ENCODE peak calls at places on chromosomes 4 and X, in ten cellular contexts. One of them, this sample, is unnamed.

GRCh38 chrX:72052415-72053090 is 79.2 kb downstream of the RTL5 start:
- DNase-seq in neural crest cell: no peak
- DNase-seq in activated naive CD4-positive, alpha-beta T cell treated with anti-CD3 and anti-CD28 coated beads, Interleukin-2, amount 10 ng/mL, durations not matched to agents 7 days and 5 days: no peak
- DNase-seq in activated CD8-positive, alpha-beta memory T cell treated with anti-CD3 and anti-CD28 coated beads, Interleukin-2, amount 50 U/mL, for 48 hours: no peak
- DNase-seq in astrocyte of the spinal cord: peak
- DNase-seq in GM12865: no peak
- DNase-seq in kidney tubule cell: peak
- DNase-seq in AG09319: no peak
- DNase-seq in left lung: no peak
- DNase-seq in stimulated activated naive CD8-positive, alpha-beta T cell treated with anti-CD3 and anti-CD28 coated beads, Interleukin-15, Interleukin-2, amounts not matched to agents 100 U/mL and 50 U/mL, for 24 hours: no peak
- DNase-seq in this sample: no peak

GRCh38 chrX:106932492-106932923 is 12.3 kb downstream of the CLDN2 start:
- DNase-seq in neural crest cell: no peak
- DNase-seq in activated naive CD4-positive, alpha-beta T cell treated with anti-CD3 and anti-CD28 coated beads, Interleukin-2, amount 10 ng/mL, durations not matched to agents 7 days and 5 days: no peak
- DNase-seq in activated CD8-positive, alpha-beta memory T cell treated with anti-CD3 and anti-CD28 coated beads, Interleukin-2, amount 50 U/mL, for 48 hours: no peak
- DNase-seq in astrocyte of the spinal cord: no peak
- DNase-seq in GM12865: no peak
- DNase-seq in kidney tubule cell: peak
- DNase-seq in AG09319: no peak
- DNase-seq in left lung: no peak
- DNase-seq in stimulated activated naive CD8-positive, alpha-beta T cell treated with anti-CD3 and anti-CD28 coated beads, Interleukin-15, Interleukin-2, amounts not matched to agents 100 U/mL and 50 U/mL, for 24 hours: no peak
- DNase-seq in this sample: no peak

GRCh38 chrX:139831689-139832456 is 101.0 kb downstream of the ATP11C start:
- DNase-seq in neural crest cell: no peak
- DNase-seq in activated naive CD4-positive, alpha-beta T cell treated with anti-CD3 and anti-CD28 coated beads, Interleukin-2, amount 10 ng/mL, durations not matched to agents 7 days and 5 days: no peak
- DNase-seq in activated CD8-positive, alpha-beta memory T cell treated with anti-CD3 and anti-CD28 coated beads, Interleukin-2, amount 50 U/mL, for 48 hours: no peak
- DNase-seq in astrocyte of the spinal cord: peak
- DNase-seq in GM12865: peak
- DNase-seq in kidney tubule cell: peak
- DNase-seq in AG09319: peak
- DNase-seq in left lung: no peak
- DNase-seq in stimulated activated naive CD8-positive, alpha-beta T cell treated with anti-CD3 and anti-CD28 coated beads, Interleukin-15, Interleukin-2, amounts not matched to agents 100 U/mL and 50 U/mL, for 24 hours: no peak
- DNase-seq in this sample: no peak

GRCh38 chrX:74535211-74535621 is 79.2 kb downstream of the RLIM start:
- DNase-seq in neural crest cell: no peak
- DNase-seq in activated naive CD4-positive, alpha-beta T cell treated with anti-CD3 and anti-CD28 coated beads, Interleukin-2, amount 10 ng/mL, durations not matched to agents 7 days and 5 days: no peak
- DNase-seq in activated CD8-positive, alpha-beta memory T cell treated with anti-CD3 and anti-CD28 coated beads, Interleukin-2, amount 50 U/mL, for 48 hours: no peak
- DNase-seq in astrocyte of the spinal cord: peak
- DNase-seq in GM12865: peak
- DNase-seq in kidney tubule cell: peak
- DNase-seq in AG09319: peak
- DNase-seq in left lung: no peak
- DNase-seq in stimulated activated naive CD8-positive, alpha-beta T cell treated with anti-CD3 and anti-CD28 coated beads, Interleukin-15, Interleukin-2, amounts not matched to agents 100 U/mL and 50 U/mL, for 24 hours: no peak
- DNase-seq in this sample: no peak

GRCh38 chrX:72351606-72352338 is 46.1 kb upstream of the CITED1 start:
- DNase-seq in neural crest cell: no peak
- DNase-seq in activated naive CD4-positive, alpha-beta T cell treated with anti-CD3 and anti-CD28 coated beads, Interleukin-2, amount 10 ng/mL, durations not matched to agents 7 days and 5 days: no peak
- DNase-seq in activated CD8-positive, alpha-beta memory T cell treated with anti-CD3 and anti-CD28 coated beads, Interleukin-2, amount 50 U/mL, for 48 hours: no peak
- DNase-seq in astrocyte of the spinal cord: peak
- DNase-seq in GM12865: no peak
- DNase-seq in kidney tubule cell: no peak
- DNase-seq in AG09319: peak
- DNase-seq in left lung: no peak
- DNase-seq in stimulated activated naive CD8-positive, alpha-beta T cell treated with anti-CD3 and anti-CD28 coated beads, Interleukin-15, Interleukin-2, amounts not matched to agents 100 U/mL and 50 U/mL, for 24 hours: no peak
- DNase-seq in this sample: no peak

GRCh38 chrX:2507904-2508630 is 7.3 kb upstream of the DHRSX start:
- DNase-seq in neural crest cell: no peak
- DNase-seq in activated naive CD4-positive, alpha-beta T cell treated with anti-CD3 and anti-CD28 coated beads, Interleukin-2, amount 10 ng/mL, durations not matched to agents 7 days and 5 days: no peak
- DNase-seq in activated CD8-positive, alpha-beta memory T cell treated with anti-CD3 and anti-CD28 coated beads, Interleukin-2, amount 50 U/mL, for 48 hours: no peak
- DNase-seq in astrocyte of the spinal cord: no peak
- DNase-seq in GM12865: no peak
- DNase-seq in kidney tubule cell: no peak
- DNase-seq in AG09319: no peak
- DNase-seq in left lung: peak
- DNase-seq in stimulated activated naive CD8-positive, alpha-beta T cell treated with anti-CD3 and anti-CD28 coated beads, Interleukin-15, Interleukin-2, amounts not matched to agents 100 U/mL and 50 U/mL, for 24 hours: no peak
- DNase-seq in this sample: no peak

GRCh38 chr4:118270492-118270891 is 82.3 kb downstream of the PRSS12 start:
- DNase-seq in neural crest cell: no peak
- DNase-seq in activated naive CD4-positive, alpha-beta T cell treated with anti-CD3 and anti-CD28 coated beads, Interleukin-2, amount 10 ng/mL, durations not matched to agents 7 days and 5 days: no peak
- DNase-seq in activated CD8-positive, alpha-beta memory T cell treated with anti-CD3 and anti-CD28 coated beads, Interleukin-2, amount 50 U/mL, for 48 hours: no peak
- DNase-seq in astrocyte of the spinal cord: peak
- DNase-seq in GM12865: peak
- DNase-seq in kidney tubule cell: peak
- DNase-seq in AG09319: no peak
- DNase-seq in left lung: no peak
- DNase-seq in stimulated activated naive CD8-positive, alpha-beta T cell treated with anti-CD3 and anti-CD28 coated beads, Interleukin-15, Interleukin-2, amounts not matched to agents 100 U/mL and 50 U/mL, for 24 hours: no peak
- DNase-seq in this sample: no peak

GRCh38 chr4:128871948-128872347 is 62.4 kb downstream of the JADE1 start:
- DNase-seq in neural crest cell: no peak
- DNase-seq in activated naive CD4-positive, alpha-beta T cell treated with anti-CD3 and anti-CD28 coated beads, Interleukin-2, amount 10 ng/mL, durations not matched to agents 7 days and 5 days: no peak
- DNase-seq in activated CD8-positive, alpha-beta memory T cell treated with anti-CD3 and anti-CD28 coated beads, Interleukin-2, amount 50 U/mL, for 48 hours: no peak
- DNase-seq in astrocyte of the spinal cord: peak
- DNase-seq in GM12865: no peak
- DNase-seq in kidney tubule cell: no peak
- DNase-seq in AG09319: peak
- DNase-seq in left lung: no peak
- DNase-seq in stimulated activated naive CD8-positive, alpha-beta T cell treated with anti-CD3 and anti-CD28 coated beads, Interleukin-15, Interleukin-2, amounts not matched to agents 100 U/mL and 50 U/mL, for 24 hours: no peak
- DNase-seq in this sample: no peak

GRCh38 chrX:25941087-25941486 is 197.1 kb upstream of the MAGEB18 start:
- DNase-seq in neural crest cell: no peak
- DNase-seq in activated naive CD4-positive, alpha-beta T cell treated with anti-CD3 and anti-CD28 coated beads, Interleukin-2, amount 10 ng/mL, durations not matched to agents 7 days and 5 days: no peak
- DNase-seq in activated CD8-positive, alpha-beta memory T cell treated with anti-CD3 and anti-CD28 coated beads, Interleukin-2, amount 50 U/mL, for 48 hours: no peak
- DNase-seq in astrocyte of the spinal cord: peak
- DNase-seq in GM12865: no peak
- DNase-seq in kidney tubule cell: peak
- DNase-seq in AG09319: no peak
- DNase-seq in left lung: no peak
- DNase-seq in stimulated activated naive CD8-positive, alpha-beta T cell treated with anti-CD3 and anti-CD28 coated beads, Interleukin-15, Interleukin-2, amounts not matched to agents 100 U/mL and 50 U/mL, for 24 hours: no peak
- DNase-seq in this sample: no peak

GRCh38 chr4:6217716-6218381 is 17.5 kb upstream of the JAKMIP1 start:
- DNase-seq in neural crest cell: no peak
- DNase-seq in activated naive CD4-positive, alpha-beta T cell treated with anti-CD3 and anti-CD28 coated beads, Interleukin-2, amount 10 ng/mL, durations not matched to agents 7 days and 5 days: no peak
- DNase-seq in activated CD8-positive, alpha-beta memory T cell treated with anti-CD3 and anti-CD28 coated beads, Interleukin-2, amount 50 U/mL, for 48 hours: no peak
- DNase-seq in astrocyte of the spinal cord: no peak
- DNase-seq in GM12865: peak
- DNase-seq in kidney tubule cell: no peak
- DNase-seq in AG09319: no peak
- DNase-seq in left lung: no peak
- DNase-seq in stimulated activated naive CD8-positive, alpha-beta T cell treated with anti-CD3 and anti-CD28 coated beads, Interleukin-15, Interleukin-2, amounts not matched to agents 100 U/mL and 50 U/mL, for 24 hours: no peak
- DNase-seq in this sample: no peak

GRCh38 chr4:25058796-25059195 is 28.1 kb upstream of the LGI2 start:
- DNase-seq in neural crest cell: no peak
- DNase-seq in activated naive CD4-positive, alpha-beta T cell treated with anti-CD3 and anti-CD28 coated beads, Interleukin-2, amount 10 ng/mL, durations not matched to agents 7 days and 5 days: no peak
- DNase-seq in activated CD8-positive, alpha-beta memory T cell treated with anti-CD3 and anti-CD28 coated beads, Interleukin-2, amount 50 U/mL, for 48 hours: no peak
- DNase-seq in astrocyte of the spinal cord: no peak
- DNase-seq in GM12865: no peak
- DNase-seq in kidney tubule cell: no peak
- DNase-seq in AG09319: no peak
- DNase-seq in left lung: no peak
- DNase-seq in stimulated activated naive CD8-positive, alpha-beta T cell treated with anti-CD3 and anti-CD28 coated beads, Interleukin-15, Interleukin-2, amounts not matched to agents 100 U/mL and 50 U/mL, for 24 hours: no peak
- DNase-seq in this sample: no peak

GRCh38 chrX:45329217-45329616 is 128.5 kb upstream of the DIPK2B start:
- DNase-seq in neural crest cell: no peak
- DNase-seq in activated naive CD4-positive, alpha-beta T cell treated with anti-CD3 and anti-CD28 coated beads, Interleukin-2, amount 10 ng/mL, durations not matched to agents 7 days and 5 days: no peak
- DNase-seq in activated CD8-positive, alpha-beta memory T cell treated with anti-CD3 and anti-CD28 coated beads, Interleukin-2, amount 50 U/mL, for 48 hours: no peak
- DNase-seq in astrocyte of the spinal cord: no peak
- DNase-seq in GM12865: no peak
- DNase-seq in kidney tubule cell: peak
- DNase-seq in AG09319: no peak
- DNase-seq in left lung: no peak
- DNase-seq in stimulated activated naive CD8-positive, alpha-beta T cell treated with anti-CD3 and anti-CD28 coated beads, Interleukin-15, Interleukin-2, amounts not matched to agents 100 U/mL and 50 U/mL, for 24 hours: no peak
- DNase-seq in this sample: no peak

GRCh38 chrX:136847874-136848273 is 32.7 kb downstream of the RBMX start:
- DNase-seq in neural crest cell: no peak
- DNase-seq in activated naive CD4-positive, alpha-beta T cell treated with anti-CD3 and anti-CD28 coated beads, Interleukin-2, amount 10 ng/mL, durations not matched to agents 7 days and 5 days: no peak
- DNase-seq in activated CD8-positive, alpha-beta memory T cell treated with anti-CD3 and anti-CD28 coated beads, Interleukin-2, amount 50 U/mL, for 48 hours: no peak
- DNase-seq in astrocyte of the spinal cord: peak
- DNase-seq in GM12865: no peak
- DNase-seq in kidney tubule cell: no peak
- DNase-seq in AG09319: no peak
- DNase-seq in left lung: no peak
- DNase-seq in stimulated activated naive CD8-positive, alpha-beta T cell treated with anti-CD3 and anti-CD28 coated beads, Interleukin-15, Interleukin-2, amounts not matched to agents 100 U/mL and 50 U/mL, for 24 hours: no peak
- DNase-seq in this sample: no peak

GRCh38 chr4:55951191-55951922 is 2.6 kb downstream of the CEP135 start:
- DNase-seq in neural crest cell: no peak
- DNase-seq in activated naive CD4-positive, alpha-beta T cell treated with anti-CD3 and anti-CD28 coated beads, Interleukin-2, amount 10 ng/mL, durations not matched to agents 7 days and 5 days: no peak
- DNase-seq in activated CD8-positive, alpha-beta memory T cell treated with anti-CD3 and anti-CD28 coated beads, Interleukin-2, amount 50 U/mL, for 48 hours: no peak
- DNase-seq in astrocyte of the spinal cord: no peak
- DNase-seq in GM12865: no peak
- DNase-seq in kidney tubule cell: no peak
- DNase-seq in AG09319: no peak
- DNase-seq in left lung: no peak
- DNase-seq in stimulated activated naive CD8-positive, alpha-beta T cell treated with anti-CD3 and anti-CD28 coated beads, Interleukin-15, Interleukin-2, amounts not matched to agents 100 U/mL and 50 U/mL, for 24 hours: no peak
- DNase-seq in this sample: no peak

GRCh38 chr4:105807496-105807895 is 87.8 kb upstream of the NPNT start:
- DNase-seq in neural crest cell: no peak
- DNase-seq in activated naive CD4-positive, alpha-beta T cell treated with anti-CD3 and anti-CD28 coated beads, Interleukin-2, amount 10 ng/mL, durations not matched to agents 7 days and 5 days: no peak
- DNase-seq in activated CD8-positive, alpha-beta memory T cell treated with anti-CD3 and anti-CD28 coated beads, Interleukin-2, amount 50 U/mL, for 48 hours: no peak
- DNase-seq in astrocyte of the spinal cord: peak
- DNase-seq in GM12865: no peak
- DNase-seq in kidney tubule cell: no peak
- DNase-seq in AG09319: no peak
- DNase-seq in left lung: no peak
- DNase-seq in stimulated activated naive CD8-positive, alpha-beta T cell treated with anti-CD3 and anti-CD28 coated beads, Interleukin-15, Interleukin-2, amounts not matched to agents 100 U/mL and 50 U/mL, for 24 hours: no peak
- DNase-seq in this sample: no peak

GRCh38 chrX:140525448-140525847 is 20.6 kb upstream of the SOX3 start:
- DNase-seq in neural crest cell: no peak
- DNase-seq in activated naive CD4-positive, alpha-beta T cell treated with anti-CD3 and anti-CD28 coated beads, Interleukin-2, amount 10 ng/mL, durations not matched to agents 7 days and 5 days: no peak
- DNase-seq in activated CD8-positive, alpha-beta memory T cell treated with anti-CD3 and anti-CD28 coated beads, Interleukin-2, amount 50 U/mL, for 48 hours: no peak
- DNase-seq in astrocyte of the spinal cord: peak
- DNase-seq in GM12865: no peak
- DNase-seq in kidney tubule cell: peak
- DNase-seq in AG09319: peak
- DNase-seq in left lung: no peak
- DNase-seq in stimulated activated naive CD8-positive, alpha-beta T cell treated with anti-CD3 and anti-CD28 coated beads, Interleukin-15, Interleukin-2, amounts not matched to agents 100 U/mL and 50 U/mL, for 24 hours: no peak
- DNase-seq in this sample: no peak

GRCh38 chrX:79089897-79090584 is 54.4 kb upstream of the GPR174 start:
- DNase-seq in neural crest cell: no peak
- DNase-seq in activated naive CD4-positive, alpha-beta T cell treated with anti-CD3 and anti-CD28 coated beads, Interleukin-2, amount 10 ng/mL, durations not matched to agents 7 days and 5 days: no peak
- DNase-seq in activated CD8-positive, alpha-beta memory T cell treated with anti-CD3 and anti-CD28 coated beads, Interleukin-2, amount 50 U/mL, for 48 hours: no peak
- DNase-seq in astrocyte of the spinal cord: no peak
- DNase-seq in GM12865: no peak
- DNase-seq in kidney tubule cell: no peak
- DNase-seq in AG09319: no peak
- DNase-seq in left lung: no peak
- DNase-seq in stimulated activated naive CD8-positive, alpha-beta T cell treated with anti-CD3 and anti-CD28 coated beads, Interleukin-15, Interleukin-2, amounts not matched to agents 100 U/mL and 50 U/mL, for 24 hours: no peak
- DNase-seq in this sample: no peak

GRCh38 chr4:54550415-54551171 is 107.2 kb upstream of the KIT start:
- DNase-seq in neural crest cell: no peak
- DNase-seq in activated naive CD4-positive, alpha-beta T cell treated with anti-CD3 and anti-CD28 coated beads, Interleukin-2, amount 10 ng/mL, durations not matched to agents 7 days and 5 days: no peak
- DNase-seq in activated CD8-positive, alpha-beta memory T cell treated with anti-CD3 and anti-CD28 coated beads, Interleukin-2, amount 50 U/mL, for 48 hours: no peak
- DNase-seq in astrocyte of the spinal cord: no peak
- DNase-seq in GM12865: no peak
- DNase-seq in kidney tubule cell: peak
- DNase-seq in AG09319: no peak
- DNase-seq in left lung: peak
- DNase-seq in stimulated activated naive CD8-positive, alpha-beta T cell treated with anti-CD3 and anti-CD28 coated beads, Interleukin-15, Interleukin-2, amounts not matched to agents 100 U/mL and 50 U/mL, for 24 hours: no peak
- DNase-seq in this sample: no peak

GRCh38 chr4:36841583-36842326 is 402.8 kb upstream of the NWD2 start:
- DNase-seq in neural crest cell: no peak
- DNase-seq in activated naive CD4-positive, alpha-beta T cell treated with anti-CD3 and anti-CD28 coated beads, Interleukin-2, amount 10 ng/mL, durations not matched to agents 7 days and 5 days: no peak
- DNase-seq in activated CD8-positive, alpha-beta memory T cell treated with anti-CD3 and anti-CD28 coated beads, Interleukin-2, amount 50 U/mL, for 48 hours: no peak
- DNase-seq in astrocyte of the spinal cord: peak
- DNase-seq in GM12865: peak
- DNase-seq in kidney tubule cell: peak
- DNase-seq in AG09319: no peak
- DNase-seq in left lung: no peak
- DNase-seq in stimulated activated naive CD8-positive, alpha-beta T cell treated with anti-CD3 and anti-CD28 coated beads, Interleukin-15, Interleukin-2, amounts not matched to agents 100 U/mL and 50 U/mL, for 24 hours: no peak
- DNase-seq in this sample: no peak

GRCh38 chrX:65601530-65602281 is 65.7 kb upstream of the MSN start:
- DNase-seq in neural crest cell: no peak
- DNase-seq in activated naive CD4-positive, alpha-beta T cell treated with anti-CD3 and anti-CD28 coated beads, Interleukin-2, amount 10 ng/mL, durations not matched to agents 7 days and 5 days: peak
- DNase-seq in activated CD8-positive, alpha-beta memory T cell treated with anti-CD3 and anti-CD28 coated beads, Interleukin-2, amount 50 U/mL, for 48 hours: no peak
- DNase-seq in astrocyte of the spinal cord: peak
- DNase-seq in GM12865: peak
- DNase-seq in kidney tubule cell: peak
- DNase-seq in AG09319: peak
- DNase-seq in left lung: peak
- DNase-seq in stimulated activated naive CD8-positive, alpha-beta T cell treated with anti-CD3 and anti-CD28 coated beads, Interleukin-15, Interleukin-2, amounts not matched to agents 100 U/mL and 50 U/mL, for 24 hours: peak
- DNase-seq in this sample: peak

GRCh38 chr4:119589165-119589564 is 39.4 kb downstream of the PDE5A start:
- DNase-seq in neural crest cell: no peak
- DNase-seq in activated naive CD4-positive, alpha-beta T cell treated with anti-CD3 and anti-CD28 coated beads, Interleukin-2, amount 10 ng/mL, durations not matched to agents 7 days and 5 days: no peak
- DNase-seq in activated CD8-positive, alpha-beta memory T cell treated with anti-CD3 and anti-CD28 coated beads, Interleukin-2, amount 50 U/mL, for 48 hours: no peak
- DNase-seq in astrocyte of the spinal cord: no peak
- DNase-seq in GM12865: no peak
- DNase-seq in kidney tubule cell: no peak
- DNase-seq in AG09319: no peak
- DNase-seq in left lung: no peak
- DNase-seq in stimulated activated naive CD8-positive, alpha-beta T cell treated with anti-CD3 and anti-CD28 coated beads, Interleukin-15, Interleukin-2, amounts not matched to agents 100 U/mL and 50 U/mL, for 24 hours: no peak
- DNase-seq in this sample: no peak

GRCh38 chr4:70954032-70954431 is 39.4 kb upstream of the DCK start:
- DNase-seq in neural crest cell: no peak
- DNase-seq in activated naive CD4-positive, alpha-beta T cell treated with anti-CD3 and anti-CD28 coated beads, Interleukin-2, amount 10 ng/mL, durations not matched to agents 7 days and 5 days: no peak
- DNase-seq in activated CD8-positive, alpha-beta memory T cell treated with anti-CD3 and anti-CD28 coated beads, Interleukin-2, amount 50 U/mL, for 48 hours: no peak
- DNase-seq in astrocyte of the spinal cord: peak
- DNase-seq in GM12865: no peak
- DNase-seq in kidney tubule cell: no peak
- DNase-seq in AG09319: no peak
- DNase-seq in left lung: no peak
- DNase-seq in stimulated activated naive CD8-positive, alpha-beta T cell treated with anti-CD3 and anti-CD28 coated beads, Interleukin-15, Interleukin-2, amounts not matched to agents 100 U/mL and 50 U/mL, for 24 hours: no peak
- DNase-seq in this sample: no peak

GRCh38 chr4:109046549-109047171 is 255.8 kb downstream of the COL25A1 start:
- DNase-seq in neural crest cell: no peak
- DNase-seq in activated naive CD4-positive, alpha-beta T cell treated with anti-CD3 and anti-CD28 coated beads, Interleukin-2, amount 10 ng/mL, durations not matched to agents 7 days and 5 days: no peak
- DNase-seq in activated CD8-positive, alpha-beta memory T cell treated with anti-CD3 and anti-CD28 coated beads, Interleukin-2, amount 50 U/mL, for 48 hours: no peak
- DNase-seq in astrocyte of the spinal cord: peak
- DNase-seq in GM12865: no peak
- DNase-seq in kidney tubule cell: peak
- DNase-seq in AG09319: no peak
- DNase-seq in left lung: no peak
- DNase-seq in stimulated activated naive CD8-positive, alpha-beta T cell treated with anti-CD3 and anti-CD28 coated beads, Interleukin-15, Interleukin-2, amounts not matched to agents 100 U/mL and 50 U/mL, for 24 hours: no peak
- DNase-seq in this sample: no peak

GRCh38 chr4:114479595-114479994 is 119.0 kb upstream of the UGT8 start:
- DNase-seq in neural crest cell: no peak
- DNase-seq in activated naive CD4-positive, alpha-beta T cell treated with anti-CD3 and anti-CD28 coated beads, Interleukin-2, amount 10 ng/mL, durations not matched to agents 7 days and 5 days: no peak
- DNase-seq in activated CD8-positive, alpha-beta memory T cell treated with anti-CD3 and anti-CD28 coated beads, Interleukin-2, amount 50 U/mL, for 48 hours: no peak
- DNase-seq in astrocyte of the spinal cord: no peak
- DNase-seq in GM12865: no peak
- DNase-seq in kidney tubule cell: peak
- DNase-seq in AG09319: no peak
- DNase-seq in left lung: no peak
- DNase-seq in stimulated activated naive CD8-positive, alpha-beta T cell treated with anti-CD3 and anti-CD28 coated beads, Interleukin-15, Interleukin-2, amounts not matched to agents 100 U/mL and 50 U/mL, for 24 hours: no peak
- DNase-seq in this sample: no peak

GRCh38 chrX:129833153-129834004 is 10.3 kb downstream of the ZDHHC9 start:
- DNase-seq in neural crest cell: no peak
- DNase-seq in activated naive CD4-positive, alpha-beta T cell treated with anti-CD3 and anti-CD28 coated beads, Interleukin-2, amount 10 ng/mL, durations not matched to agents 7 days and 5 days: no peak
- DNase-seq in activated CD8-positive, alpha-beta memory T cell treated with anti-CD3 and anti-CD28 coated beads, Interleukin-2, amount 50 U/mL, for 48 hours: no peak
- DNase-seq in astrocyte of the spinal cord: peak
- DNase-seq in GM12865: no peak
- DNase-seq in kidney tubule cell: peak
- DNase-seq in AG09319: no peak
- DNase-seq in left lung: no peak
- DNase-seq in stimulated activated naive CD8-positive, alpha-beta T cell treated with anti-CD3 and anti-CD28 coated beads, Interleukin-15, Interleukin-2, amounts not matched to agents 100 U/mL and 50 U/mL, for 24 hours: no peak
- DNase-seq in this sample: no peak

GRCh38 chr4:113499166-113499565 is 262.4 kb downstream of the CAMK2D start:
- DNase-seq in neural crest cell: no peak
- DNase-seq in activated naive CD4-positive, alpha-beta T cell treated with anti-CD3 and anti-CD28 coated beads, Interleukin-2, amount 10 ng/mL, durations not matched to agents 7 days and 5 days: no peak
- DNase-seq in activated CD8-positive, alpha-beta memory T cell treated with anti-CD3 and anti-CD28 coated beads, Interleukin-2, amount 50 U/mL, for 48 hours: no peak
- DNase-seq in astrocyte of the spinal cord: no peak
- DNase-seq in GM12865: no peak
- DNase-seq in kidney tubule cell: no peak
- DNase-seq in AG09319: no peak
- DNase-seq in left lung: no peak
- DNase-seq in stimulated activated naive CD8-positive, alpha-beta T cell treated with anti-CD3 and anti-CD28 coated beads, Interleukin-15, Interleukin-2, amounts not matched to agents 100 U/mL and 50 U/mL, for 24 hours: no peak
- DNase-seq in this sample: no peak

GRCh38 chrX:40831750-40832149 is 96.4 kb upstream of the MED14 start:
- DNase-seq in neural crest cell: no peak
- DNase-seq in activated naive CD4-positive, alpha-beta T cell treated with anti-CD3 and anti-CD28 coated beads, Interleukin-2, amount 10 ng/mL, durations not matched to agents 7 days and 5 days: no peak
- DNase-seq in activated CD8-positive, alpha-beta memory T cell treated with anti-CD3 and anti-CD28 coated beads, Interleukin-2, amount 50 U/mL, for 48 hours: no peak
- DNase-seq in astrocyte of the spinal cord: no peak
- DNase-seq in GM12865: no peak
- DNase-seq in kidney tubule cell: no peak
- DNase-seq in AG09319: no peak
- DNase-seq in left lung: no peak
- DNase-seq in stimulated activated naive CD8-positive, alpha-beta T cell treated with anti-CD3 and anti-CD28 coated beads, Interleukin-15, Interleukin-2, amounts not matched to agents 100 U/mL and 50 U/mL, for 24 hours: no peak
- DNase-seq in this sample: no peak

GRCh38 chr4:55125087-55125721 is at the start of gene KDR:
- DNase-seq in neural crest cell: peak
- DNase-seq in activated naive CD4-positive, alpha-beta T cell treated with anti-CD3 and anti-CD28 coated beads, Interleukin-2, amount 10 ng/mL, durations not matched to agents 7 days and 5 days: no peak
- DNase-seq in activated CD8-positive, alpha-beta memory T cell treated with anti-CD3 and anti-CD28 coated beads, Interleukin-2, amount 50 U/mL, for 48 hours: no peak
- DNase-seq in astrocyte of the spinal cord: peak
- DNase-seq in GM12865: no peak
- DNase-seq in kidney tubule cell: no peak
- DNase-seq in AG09319: no peak
- DNase-seq in left lung: peak
- DNase-seq in stimulated activated naive CD8-positive, alpha-beta T cell treated with anti-CD3 and anti-CD28 coated beads, Interleukin-15, Interleukin-2, amounts not matched to agents 100 U/mL and 50 U/mL, for 24 hours: no peak
- DNase-seq in this sample: no peak

This sample was measured in DND-41.